ENCODE peak calls at places on chromosome 11, in nine cellular contexts. One of them, this sample, is unnamed.

GRCh38 chr11:67238894-67239794 is 27.1 kb upstream of the GRK2 start:
- DNase-seq in neuronal stem cell: no peak
- DNase-seq in pancreas: no peak
- DNase-seq in suprapubic skin: no peak
- DNase-seq in sigmoid colon: no peak
- DNase-seq in cardiac muscle cell: peak; percentile 79
- DNase-seq in BJ: no peak
- DNase-seq in ovary: no peak
- DNase-seq in mammary epithelial cell: peak; percentile 41
- DNase-seq in this sample: no peak

GRCh38 chr11:32706985-32707736 is 87.3 kb downstream of the CCDC73 start:
- DNase-seq in cardiac muscle cell: no peak
- DNase-seq in suprapubic skin: no peak
- DNase-seq in ovary: no peak
- DNase-seq in sigmoid colon: no peak
- DNase-seq in mammary epithelial cell: peak; percentile 73
- DNase-seq in BJ: peak; percentile 63
- DNase-seq in pancreas: no peak
- DNase-seq in neuronal stem cell: no peak
- DNase-seq in this sample: no peak

GRCh38 chr11:19117760-19118097 is 761 bp downstream of the ZDHHC13 start:
- DNase-seq in neuronal stem cell: no peak
- DNase-seq in sigmoid colon: no peak
- DNase-seq in suprapubic skin: no peak
- DNase-seq in cardiac muscle cell: no peak
- DNase-seq in mammary epithelial cell: no peak
- DNase-seq in BJ: no peak
- DNase-seq in ovary: no peak
- DNase-seq in pancreas: no peak
- DNase-seq in this sample: no peak

GRCh38 chr11:6694229-6694535 is 11.0 kb upstream of the MRPL17 start:
- DNase-seq in mammary epithelial cell: no peak
- DNase-seq in cardiac muscle cell: no peak
- DNase-seq in sigmoid colon: no peak
- DNase-seq in neuronal stem cell: no peak
- DNase-seq in ovary: no peak
- DNase-seq in suprapubic skin: no peak
- DNase-seq in pancreas: no peak
- DNase-seq in BJ: no peak
- DNase-seq in this sample: no peak

GRCh38 chr11:76314741-76315090 is 66.2 kb downstream of the THAP12 start:
- DNase-seq in cardiac muscle cell: no peak
- DNase-seq in pancreas: no peak
- DNase-seq in sigmoid colon: no peak
- DNase-seq in BJ: no peak
- DNase-seq in ovary: no peak
- DNase-seq in suprapubic skin: no peak
- DNase-seq in mammary epithelial cell: peak; percentile 75
- DNase-seq in neuronal stem cell: no peak
- DNase-seq in this sample: no peak

GRCh38 chr11:107858217-107859070 is at the start of gene SLC35F2:
- DNase-seq in pancreas: peak; percentile 75
- DNase-seq in BJ: no peak
- DNase-seq in cardiac muscle cell: peak; percentile 83
- DNase-seq in neuronal stem cell: peak; percentile 62
- DNase-seq in suprapubic skin: peak; percentile 67
- DNase-seq in sigmoid colon: peak; percentile 77
- DNase-seq in mammary epithelial cell: peak; percentile 89
- DNase-seq in ovary: peak; percentile 38
- DNase-seq in this sample: peak; percentile 44

GRCh38 chr11:27571151-27571840 is 64.7 kb upstream of the LIN7C start:
- DNase-seq in neuronal stem cell: no peak
- DNase-seq in pancreas: no peak
- DNase-seq in mammary epithelial cell: no peak
- DNase-seq in cardiac muscle cell: peak; percentile 2
- DNase-seq in suprapubic skin: no peak
- DNase-seq in sigmoid colon: no peak
- DNase-seq in BJ: peak; percentile 80
- DNase-seq in ovary: no peak
- DNase-seq in this sample: no peak

GRCh38 chr11:9568854-9569587 is 4.4 kb upstream of the WEE1 start:
- DNase-seq in suprapubic skin: peak; percentile 85
- DNase-seq in sigmoid colon: peak; percentile 83
- DNase-seq in neuronal stem cell: no peak
- DNase-seq in cardiac muscle cell: peak; percentile 50
- DNase-seq in BJ: peak; percentile 94
- DNase-seq in ovary: peak; percentile 46
- DNase-seq in mammary epithelial cell: peak; percentile 99
- DNase-seq in pancreas: peak; percentile 84
- DNase-seq in this sample: no peak

GRCh38 chr11:61611309-61611708 is 30.4 kb upstream of the SYT7 start:
- DNase-seq in cardiac muscle cell: no peak
- DNase-seq in BJ: no peak
- DNase-seq in neuronal stem cell: no peak
- DNase-seq in suprapubic skin: no peak
- DNase-seq in pancreas: no peak
- DNase-seq in sigmoid colon: no peak
- DNase-seq in mammary epithelial cell: no peak
- DNase-seq in ovary: no peak
- DNase-seq in this sample: no peak

DNA sequence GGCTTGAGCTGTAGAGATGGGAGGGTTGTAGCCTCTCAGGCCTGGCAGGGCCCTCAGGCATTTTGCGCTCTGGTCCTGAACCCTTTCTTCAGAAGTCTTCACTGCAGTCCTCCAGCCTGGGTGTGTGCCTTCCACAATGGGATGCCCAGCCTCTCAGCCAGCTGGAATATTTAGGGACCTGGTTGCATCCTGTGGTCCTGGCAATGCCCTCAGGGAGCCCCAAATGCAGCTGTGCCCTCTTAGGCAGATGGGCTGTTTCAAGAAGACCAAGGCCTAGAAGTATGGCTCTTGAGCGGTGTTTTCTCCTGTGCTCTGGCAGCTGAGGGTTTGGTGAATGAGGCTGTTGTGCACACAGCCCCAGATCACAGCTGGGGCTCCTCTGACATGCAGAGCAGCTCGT is 6.7 kb downstream of the TUB start:
- DNase-seq in BJ: no peak
- DNase-seq in ovary: no peak
- DNase-seq in pancreas: no peak
- DNase-seq in sigmoid colon: peak; percentile 34
- DNase-seq in mammary epithelial cell: no peak
- DNase-seq in suprapubic skin: peak; percentile 20
- DNase-seq in neuronal stem cell: no peak
- DNase-seq in cardiac muscle cell: no peak
- DNase-seq in this sample: no peak
- H3K27me3 ChIP-seq in BJ: no peaks in the 10 kb centered on the region
- H3K27me3 ChIP-seq in ovary: no peaks in the 10 kb centered on the region
- H3K27me3 ChIP-seq in pancreas: no peaks in the 10 kb centered on the region
- H3K27me3 ChIP-seq in sigmoid colon: no peaks in the 10 kb centered on the region
- H3K27me3 ChIP-seq in mammary epithelial cell: peaks cover 6% of the 10 kb centered on the region
- H3K27me3 ChIP-seq in suprapubic skin: peaks cover 2% of the 10 kb centered on the region
- H3K27me3 ChIP-seq in neuronal stem cell: no peaks in the 10 kb centered on the region
- H3K27me3 ChIP-seq in cardiac muscle cell: no peaks in the 10 kb centered on the region
- H3K27me3 ChIP-seq in this sample: no peaks in the 10 kb centered on the region

DNA sequence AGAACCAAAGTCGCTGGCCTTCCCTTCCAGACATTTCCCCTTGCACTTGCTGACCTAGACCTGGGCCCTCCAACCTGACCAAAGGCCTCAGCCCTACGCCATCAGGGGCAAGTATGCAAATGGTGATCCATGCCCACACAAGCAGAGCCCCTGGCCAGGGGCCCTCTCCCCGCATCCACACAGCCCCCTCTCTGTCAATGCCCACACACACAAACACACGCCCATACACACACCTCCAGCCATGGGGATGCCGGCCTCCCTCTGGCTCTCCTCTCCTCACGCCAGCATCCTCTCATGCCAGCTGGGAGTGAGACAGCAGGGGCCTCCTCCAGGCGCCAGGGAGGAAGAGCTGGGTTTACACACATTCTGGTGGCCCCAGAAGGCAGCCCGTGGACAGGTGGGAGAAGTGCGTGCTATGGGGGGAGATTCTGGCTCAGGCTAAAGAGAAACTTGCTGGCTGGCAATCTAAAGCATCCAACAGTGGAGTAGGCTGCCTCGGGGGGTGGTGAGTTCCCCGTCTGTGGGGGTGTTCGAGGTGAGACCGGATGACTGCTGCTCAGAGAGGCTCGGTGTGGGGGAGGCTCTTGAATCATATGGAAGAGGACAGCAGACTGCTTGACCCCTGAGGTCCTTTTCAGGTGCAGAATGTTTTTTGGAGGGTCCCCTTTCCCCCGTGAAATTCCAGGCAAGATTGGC is 4.8 kb downstream of the NRXN2 start:
- DNase-seq in sigmoid colon: peak; percentile 56
- DNase-seq in suprapubic skin: no peak
- DNase-seq in mammary epithelial cell: no peak
- DNase-seq in ovary: no peak
- DNase-seq in BJ: no peak
- DNase-seq in neuronal stem cell: no peak
- DNase-seq in cardiac muscle cell: no peak
- DNase-seq in pancreas: no peak
- DNase-seq in this sample: no peak
- H3K27me3 ChIP-seq in sigmoid colon: peaks cover 96% of the 10 kb centered on the region
- H3K27me3 ChIP-seq in suprapubic skin: peaks cover 100% of the 10 kb centered on the region
- H3K27me3 ChIP-seq in mammary epithelial cell: peaks cover 12% of the 10 kb centered on the region
- H3K27me3 ChIP-seq in ovary: no peaks in the 10 kb centered on the region
- H3K27me3 ChIP-seq in BJ: peaks cover 61% of the 10 kb centered on the region
- H3K27me3 ChIP-seq in neuronal stem cell: peaks cover 43% of the 10 kb centered on the region
- H3K27me3 ChIP-seq in cardiac muscle cell: peaks cover 97% of the 10 kb centered on the region
- H3K27me3 ChIP-seq in pancreas: peaks cover 5% of the 10 kb centered on the region
- H3K27me3 ChIP-seq in this sample: peaks cover 47% of the 10 kb centered on the region

GRCh38 chr11:111727431-111727830 is 38.8 kb downstream of the PPP2R1B start:
- DNase-seq in mammary epithelial cell: no peak
- DNase-seq in cardiac muscle cell: no peak
- DNase-seq in pancreas: no peak
- DNase-seq in ovary: no peak
- DNase-seq in sigmoid colon: no peak
- DNase-seq in suprapubic skin: no peak
- DNase-seq in BJ: no peak
- DNase-seq in neuronal stem cell: no peak
- DNase-seq in this sample: no peak

GRCh38 chr11:111731839-111732238 is 34.4 kb downstream of the PPP2R1B start:
- DNase-seq in pancreas: no peak
- DNase-seq in mammary epithelial cell: no peak
- DNase-seq in sigmoid colon: no peak
- DNase-seq in cardiac muscle cell: no peak
- DNase-seq in neuronal stem cell: no peak
- DNase-seq in ovary: no peak
- DNase-seq in BJ: no peak
- DNase-seq in suprapubic skin: no peak
- DNase-seq in this sample: no peak

GRCh38 chr11:111730871-111731591 is 35.2 kb downstream of the PPP2R1B start:
- DNase-seq in ovary: peak; percentile 66
- DNase-seq in sigmoid colon: peak; percentile 73
- DNase-seq in BJ: no peak
- DNase-seq in mammary epithelial cell: peak; percentile 44
- DNase-seq in suprapubic skin: peak; percentile 90
- DNase-seq in neuronal stem cell: no peak
- DNase-seq in pancreas: peak; percentile 40
- DNase-seq in cardiac muscle cell: no peak
- DNase-seq in this sample: no peak

GRCh38 chr11:111730031-111730430 is 36.2 kb downstream of the PPP2R1B start:
- DNase-seq in suprapubic skin: no peak
- DNase-seq in BJ: no peak
- DNase-seq in neuronal stem cell: no peak
- DNase-seq in cardiac muscle cell: peak; percentile 46
- DNase-seq in mammary epithelial cell: no peak
- DNase-seq in pancreas: no peak
- DNase-seq in ovary: no peak
- DNase-seq in sigmoid colon: no peak
- DNase-seq in this sample: no peak

DNA sequence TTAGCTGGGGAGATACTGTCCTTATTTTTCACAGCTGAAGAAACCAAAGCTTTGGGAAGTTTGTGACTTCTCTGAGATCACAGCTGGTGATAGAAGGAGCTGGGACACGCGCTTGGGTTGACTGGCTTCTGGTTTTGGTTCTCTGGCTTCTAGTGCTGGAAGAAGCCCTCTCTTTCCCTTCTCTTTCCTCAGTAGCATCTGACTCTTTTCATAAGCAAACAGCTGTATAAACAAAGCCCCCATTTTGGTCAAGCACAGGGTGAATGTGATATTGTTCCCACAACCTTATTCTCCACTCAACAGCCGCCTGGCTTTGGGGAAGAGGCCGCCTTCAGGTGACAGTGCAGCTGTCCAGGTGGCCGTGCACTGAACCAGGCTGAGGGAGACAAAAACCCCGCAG is 36.7 kb downstream of the PPP2R1B start:
- DNase-seq in BJ: no peak
- DNase-seq in cardiac muscle cell: no peak
- DNase-seq in suprapubic skin: no peak
- DNase-seq in sigmoid colon: no peak
- DNase-seq in pancreas: no peak
- DNase-seq in ovary: no peak
- DNase-seq in neuronal stem cell: no peak
- DNase-seq in mammary epithelial cell: no peak
- DNase-seq in this sample: no peak
- H3K27me3 ChIP-seq in BJ: no peaks in the 10 kb centered on the region
- H3K27me3 ChIP-seq in cardiac muscle cell: no peaks in the 10 kb centered on the region
- H3K27me3 ChIP-seq in suprapubic skin: no peaks in the 10 kb centered on the region
- H3K27me3 ChIP-seq in sigmoid colon: no peaks in the 10 kb centered on the region
- H3K27me3 ChIP-seq in pancreas: no peaks in the 10 kb centered on the region
- H3K27me3 ChIP-seq in ovary: no peaks in the 10 kb centered on the region
- H3K27me3 ChIP-seq in neuronal stem cell: no peaks in the 10 kb centered on the region
- H3K27me3 ChIP-seq in mammary epithelial cell: no peaks in the 10 kb centered on the region
- H3K27me3 ChIP-seq in this sample: no peaks in the 10 kb centered on the region

GRCh38 chr11:44673691-44674090 is 53.1 kb upstream of the TSPAN18 start:
- DNase-seq in cardiac muscle cell: no peak
- DNase-seq in pancreas: no peak
- DNase-seq in ovary: no peak
- DNase-seq in BJ: no peak
- DNase-seq in suprapubic skin: no peak
- DNase-seq in mammary epithelial cell: no peak
- DNase-seq in neuronal stem cell: no peak
- DNase-seq in sigmoid colon: no peak
- DNase-seq in this sample: no peak

GRCh38 chr11:44674809-44675208 is 52.0 kb upstream of the TSPAN18 start:
- DNase-seq in mammary epithelial cell: no peak
- DNase-seq in suprapubic skin: no peak
- DNase-seq in cardiac muscle cell: no peak
- DNase-seq in pancreas: no peak
- DNase-seq in sigmoid colon: no peak
- DNase-seq in ovary: no peak
- DNase-seq in neuronal stem cell: no peak
- DNase-seq in BJ: no peak
- DNase-seq in this sample: no peak

GRCh38 chr11:44675906-44676305 is 50.9 kb upstream of the TSPAN18 start:
- DNase-seq in mammary epithelial cell: no peak
- DNase-seq in neuronal stem cell: no peak
- DNase-seq in BJ: no peak
- DNase-seq in pancreas: no peak
- DNase-seq in ovary: no peak
- DNase-seq in cardiac muscle cell: no peak
- DNase-seq in sigmoid colon: no peak
- DNase-seq in suprapubic skin: no peak
- DNase-seq in this sample: no peak

GRCh38 chr11:44671234-44671633 is 55.5 kb upstream of the TSPAN18 start:
- DNase-seq in BJ: no peak
- DNase-seq in neuronal stem cell: no peak
- DNase-seq in mammary epithelial cell: no peak
- DNase-seq in cardiac muscle cell: no peak
- DNase-seq in sigmoid colon: no peak
- DNase-seq in ovary: no peak
- DNase-seq in pancreas: no peak
- DNase-seq in suprapubic skin: no peak
- DNase-seq in this sample: no peak

GRCh38 chr11:44670814-44671213 is 55.9 kb upstream of the TSPAN18 start:
- DNase-seq in cardiac muscle cell: no peak
- DNase-seq in pancreas: no peak
- DNase-seq in neuronal stem cell: no peak
- DNase-seq in ovary: no peak
- DNase-seq in BJ: no peak
- DNase-seq in suprapubic skin: no peak
- DNase-seq in sigmoid colon: no peak
- DNase-seq in mammary epithelial cell: no peak
- DNase-seq in this sample: no peak
- H3K27me3 ChIP-seq in cardiac muscle cell: no peaks in the 10 kb centered on the region
- H3K27me3 ChIP-seq in pancreas: no peaks in the 10 kb centered on the region
- H3K27me3 ChIP-seq in neuronal stem cell: no peaks in the 10 kb centered on the region
- H3K27me3 ChIP-seq in ovary: no peaks in the 10 kb centered on the region
- H3K27me3 ChIP-seq in BJ: peaks cover 4% of the 10 kb centered on the region
- H3K27me3 ChIP-seq in suprapubic skin: no peaks in the 10 kb centered on the region
- H3K27me3 ChIP-seq in sigmoid colon: no peaks in the 10 kb centered on the region
- H3K27me3 ChIP-seq in mammary epithelial cell: no peaks in the 10 kb centered on the region
- H3K27me3 ChIP-seq in this sample: no peaks in the 10 kb centered on the region

This sample was measured in adrenal gland.